ENCODE peak calls at places on chromosomes 5 and 9, in six cellular contexts. K is IMR-90, L is amygdala, J is head of caudate nucleus, O is cardiac fibroblast, B is stomach. C is an unnamed sample.

GRCh38 chr9:87088192-87088591 is 140.9 kb upstream of the GAS1 start:
- DNase-seq in J (no peak), K (no peak), O (no peak), L (no peak), B (no peak), C (no peak)

GRCh38 chr9:95264954-95265615 is 52.4 kb downstream of the FANCC start:
- DNase-seq in O (peak; percentile 57), B (no peak), K (peak; percentile 75), J (no peak), L (no peak), C (peak; percentile 53)

GRCh38 chr9:130681769-130682489 is 11.7 kb upstream of the EXOSC2 start:
- DNase-seq in J (no peak), B (no peak), K (no peak), L (no peak), O (no peak), C (no peak)

GRCh38 chr5:180323929-180324632 is 29.1 kb downstream of the GFPT2 start:
- DNase-seq in L (peak; percentile 22), O (peak; percentile 90), K (peak; percentile 88), J (no peak), B (no peak), C (peak; percentile 38)

GRCh38 chr9:125631391-125632085 is 75.5 kb downstream of the MAPKAP1 start:
- DNase-seq in J (no peak), K (peak; percentile 57), O (peak; percentile 74), B (no peak), L (no peak), C (peak; percentile 79)

GRCh38 chr5:177317959-177318377 is 6.3 kb upstream of the MXD3 start:
- DNase-seq in B (peak; percentile 87), L (peak; percentile 22), J (peak; percentile 77), O (peak; percentile 88), K (peak; percentile 80), C (peak; percentile 88)

GRCh38 chr9:14238518-14238917 is 75.4 kb downstream of the NFIB start:
- DNase-seq in J (no peak), O (peak; percentile 84), L (no peak), K (peak; percentile 58), B (no peak), C (peak; percentile 88)

GRCh38 chr5:7878381-7878873 is 9.5 kb downstream of the MTRR start:
- DNase-seq in J (no peak), B (no peak), L (no peak), O (peak; percentile 66), K (peak; percentile 76), C (peak; percentile 56)

GRCh38 chr5:64166201-64166959 is 737 bp downstream of the RNF180 start:
- DNase-seq in L (no peak), J (peak; percentile 21), K (no peak), B (no peak), O (peak; percentile 11), C (peak; percentile 7)

GRCh38 chr5:127353761-127354160 is 63.2 kb downstream of the MEGF10 start:
- DNase-seq in O (no peak), L (no peak), J (no peak), K (no peak), B (no peak), C (no peak)

GRCh38 chr5:80083115-80083890 is 48.2 kb downstream of the THBS4 start:
- DNase-seq in O (peak; percentile 86), J (no peak), K (peak; percentile 72), L (peak; percentile 29), B (no peak), C (peak; percentile 80)

GRCh38 chr9:95313010-95313498 is 4.5 kb downstream of the FANCC start:
- DNase-seq in K (peak; percentile 55), O (peak; percentile 55), B (peak; percentile 85), J (peak; percentile 77), L (peak; percentile 51), C (peak; percentile 66)

GRCh38 chr9:278651-279050 is 64.0 kb downstream of the DOCK8 start:
- DNase-seq in L (no peak), K (no peak), J (no peak), O (no peak), B (peak; percentile 27), C (no peak)

GRCh38 chr5:107203231-107203630 is 467.5 kb downstream of the EFNA5 start:
- DNase-seq in J (no peak), O (no peak), B (no peak), L (no peak), K (no peak), C (no peak)

GRCh38 chr9:5500441-5501235 is 9.7 kb upstream of the PDCD1LG2 start:
- DNase-seq in K (peak; percentile 21), J (no peak), L (no peak), O (peak; percentile 78), B (no peak), C (peak; percentile 94)

GRCh38 chr9:121305269-121305994 is 37.5 kb downstream of the GSN start:
- DNase-seq in K (no peak), L (no peak), O (no peak), J (peak; percentile 38), B (peak; percentile 44), C (no peak)

C was measured in fibroblast of pulmonary artery.